ENCODE peak calls at places on chromosomes 11 and 22, in seven cellular contexts. P is astrocyte of the spinal cord, M is kidney epithelial cell, S is foreskin fibroblast, K is HFF-Myc, T is IMR-90, X is fibroblast of the aortic adventitia. Y is an unnamed sample.

GRCh38 chr11:103652013-103652412 is 384.4 kb upstream of the DDI1 start:
- DNase-seq in K (no peak), T (peak), P (peak), M (no peak), X (peak), S (peak), Y (no peak)

GRCh38 chr11:95147364-95147905 is 57.8 kb downstream of the ENDOD1 start:
- DNase-seq in P (peak), M (peak), X (peak), K (peak), S (peak), T (peak), Y (peak)

GRCh38 chr11:79087238-79087956 is 353.4 kb downstream of the TENM4 start:
- DNase-seq in P (peak), S (peak), K (peak), M (peak), X (peak), T (peak), Y (peak)

GRCh38 chr11:80505771-80506170 is 1064.9 kb upstream of the TENM4 start:
- DNase-seq in X (no peak), S (no peak), K (no peak), M (no peak), P (no peak), T (no peak), Y (no peak)

GRCh38 chr11:88266919-88267318 is 70.6 kb downstream of the CTSC start:
- DNase-seq in X (no peak), P (no peak), M (no peak), K (no peak), T (no peak), S (no peak), Y (no peak)

GRCh38 chr11:93921695-93922468 is 71.5 kb upstream of the VSTM5 start:
- DNase-seq in K (peak), T (peak), P (peak), S (peak), X (peak), M (no peak), Y (no peak)

GRCh38 chr11:69878927-69879733 is 59.9 kb upstream of the FGF3 start:
- DNase-seq in K (no peak), M (no peak), P (no peak), T (no peak), X (no peak), S (no peak), Y (no peak)

GRCh38 chr11:93712678-93713077 is 28.6 kb downstream of the TAF1D start:
- DNase-seq in P (no peak), K (no peak), M (no peak), T (no peak), X (no peak), S (no peak), Y (no peak)

GRCh38 chr11:3827434-3828186 is 13.1 kb downstream of the RHOG start:
- DNase-seq in S (no peak), T (no peak), K (no peak), P (no peak), X (no peak), M (no peak), Y (no peak)

GRCh38 chr11:123111465-123111864 is 49.5 kb upstream of the HSPA8 start:
- DNase-seq in K (no peak), S (peak), M (no peak), P (peak), X (peak), T (peak), Y (no peak)

GRCh38 chr11:34449013-34449412 is 10.3 kb downstream of the CAT start:
- DNase-seq in X (no peak), P (peak), K (no peak), T (no peak), M (peak), S (no peak), Y (no peak)

GRCh38 chr22:50683994-50684371 is 11.4 kb downstream of the SHANK3 start:
- DNase-seq in S (no peak), M (no peak), X (no peak), P (no peak), T (no peak), K (no peak), Y (no peak)

GRCh38 chr11:26753738-26754504 is 32.1 kb upstream of the SLC5A12 start:
- DNase-seq in X (peak), T (peak), S (peak), K (peak), M (no peak), P (peak), Y (peak)

GRCh38 chr11:96448225-96448624 is 58.4 kb downstream of the JRKL start:
- DNase-seq in T (no peak), S (no peak), K (no peak), P (no peak), M (no peak), X (no peak), Y (no peak)

GRCh38 chr11:14310696-14311095 is 48.3 kb downstream of the RRAS2 start:
- DNase-seq in T (peak), M (no peak), S (peak), K (peak), P (no peak), X (peak), Y (peak)

GRCh38 chr11:59767212-59767611 is 12.0 kb downstream of the STX3 start:
- DNase-seq in K (no peak), M (no peak), X (peak), T (no peak), P (no peak), S (no peak), Y (no peak)

GRCh38 chr11:66489636-66490035 is 9.4 kb downstream of the DPP3 start:
- DNase-seq in P (no peak), S (no peak), M (no peak), T (no peak), K (no peak), X (no peak), Y (no peak)

GRCh38 chr22:19504900-19505734 is 19.1 kb downstream of the CLDN5 start:
- DNase-seq in P (no peak), T (no peak), S (no peak), K (no peak), M (no peak), X (no peak), Y (no peak)

GRCh38 chr22:39284142-39284980 is 35.1 kb downstream of the RPL3 start:
- DNase-seq in T (no peak), P (no peak), K (no peak), X (no peak), M (no peak), S (no peak), Y (no peak)

GRCh38 chr22:39284983-39285382 is 34.4 kb downstream of the RPL3 start:
- DNase-seq in M (no peak), K (no peak), S (no peak), P (no peak), T (no peak), X (no peak), Y (no peak)

GRCh38 chr22:39281126-39281525 is 36.3 kb upstream of the PDGFB start:
- DNase-seq in S (no peak), X (no peak), P (no peak), K (no peak), T (no peak), M (no peak), Y (no peak)

GRCh38 chr22:39282642-39283311 is 36.6 kb downstream of the RPL3 start:
- DNase-seq in T (no peak), X (no peak), P (no peak), S (no peak), M (no peak), K (no peak), Y (no peak)

DNA sequence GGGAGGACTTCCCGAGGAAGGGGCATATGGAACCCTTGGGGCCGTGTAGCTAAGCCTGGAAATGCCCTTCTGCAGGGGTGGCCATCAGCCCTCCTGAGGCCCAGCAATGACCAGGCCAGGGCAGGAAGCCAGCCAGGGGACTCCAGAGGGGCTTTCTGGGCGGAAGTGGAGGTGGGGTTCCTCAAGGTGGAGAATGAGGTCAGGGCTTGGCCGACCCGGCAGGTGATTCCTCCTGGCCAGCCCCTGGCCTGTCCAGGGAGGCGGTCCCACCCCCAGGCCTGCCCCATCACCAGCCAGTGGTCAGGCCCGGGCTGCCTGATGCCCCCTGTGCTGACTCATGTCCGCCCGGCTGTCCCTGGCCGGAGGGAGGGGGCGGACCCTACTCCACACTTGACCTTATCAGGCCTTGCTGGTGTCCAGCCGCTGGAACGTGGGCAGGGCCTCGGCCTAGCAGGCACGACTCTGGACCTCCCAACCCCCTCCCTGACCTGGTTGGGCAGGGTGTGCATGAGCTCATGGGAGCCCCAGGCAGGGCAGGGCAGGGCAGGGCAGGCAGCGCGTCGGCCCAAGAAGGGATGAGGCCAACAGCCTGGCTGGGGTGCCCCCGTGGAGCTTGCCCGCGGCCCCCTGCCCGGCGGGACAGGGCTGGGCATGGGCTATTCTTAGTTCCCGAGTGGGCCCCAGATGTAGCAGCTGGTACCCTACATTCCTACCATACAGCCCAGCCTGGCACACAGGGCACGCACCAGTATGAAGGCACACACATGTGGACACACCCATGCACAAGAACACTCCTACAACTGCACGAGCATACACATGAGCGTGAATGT is 35.9 kb downstream of the RPL3 start:
- DNase-seq in M (no peak), K (no peak), S (no peak), X (no peak), P (no peak), T (peak), Y (no peak)
- TF ChIP-seq CTCF in M (no peak), K (no peak), S (no peak), X (no peak), P (no peak), T (no peak), Y (no peak)

DNA sequence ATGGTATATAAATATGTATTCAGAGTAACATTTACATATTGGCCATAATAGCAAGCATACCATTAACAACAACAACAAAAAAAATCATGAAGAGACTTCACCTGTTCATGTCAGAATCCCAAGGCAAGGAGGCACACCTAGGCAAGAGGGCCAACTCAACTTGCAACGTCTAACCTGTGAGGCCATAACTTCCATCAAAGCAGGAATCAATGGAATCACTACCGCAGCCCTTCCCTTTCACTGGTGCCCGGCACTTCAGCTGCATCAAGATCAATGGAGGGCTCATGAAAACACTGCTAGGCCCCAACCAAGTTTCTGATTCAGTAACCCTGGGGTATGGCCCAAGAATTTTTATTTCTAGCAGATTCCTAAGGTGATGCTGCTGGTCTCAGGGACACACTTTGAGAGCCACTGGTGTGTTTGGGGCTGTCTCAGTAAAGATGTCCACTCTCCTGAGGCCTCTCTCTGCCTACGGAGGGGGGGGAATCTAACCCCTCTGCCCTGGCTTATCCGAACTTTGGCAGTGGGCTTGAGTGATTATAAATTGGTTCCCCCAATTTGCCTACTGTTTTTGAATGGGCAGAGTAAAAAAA is 8.0 kb downstream of the ZFTA start:
- DNase-seq in X (no peak), T (no peak), K (no peak), P (no peak), S (no peak), M (no peak), Y (no peak)
- H3K4me3 ChIP-seq in X (no peak), T (no peak), K (no peak), P (no peak), S (no peak), M (no peak), Y (no peak)

GRCh38 chr11:1953489-1954284 is 6.6 kb downstream of the MRPL23 start:
- DNase-seq in M (no peak), P (no peak), S (no peak), T (no peak), K (no peak), X (no peak), Y (no peak)
- TF ChIP-seq CTCF in M (no peak), P (no peak), S (no peak), T (no peak), K (no peak), X (no peak), Y (no peak)

DNA sequence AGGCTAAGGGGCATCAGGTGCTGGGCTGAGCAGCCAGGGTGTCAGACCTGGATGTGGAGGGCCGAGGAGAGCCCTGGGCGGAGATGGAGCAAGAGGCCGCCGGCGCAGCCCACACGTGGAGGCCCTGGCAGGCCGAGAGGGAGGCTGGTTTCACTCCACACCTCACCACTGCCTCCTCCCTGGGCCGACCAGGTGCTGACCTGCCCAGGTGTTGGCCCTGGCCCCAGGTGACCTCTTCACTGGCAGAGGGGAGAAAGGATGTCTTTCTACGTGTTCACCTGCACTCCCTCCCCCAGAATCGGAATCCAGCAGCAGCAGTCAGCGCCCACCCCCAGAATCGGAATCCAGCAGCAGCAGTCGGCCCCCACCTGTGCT is 781 bp downstream of the ANO9 start:
- DNase-seq in K (no peak), S (no peak), X (no peak), M (no peak), P (no peak), T (no peak), Y (no peak)
- H3K4me3 ChIP-seq in K (no peak), S (no peak), X (no peak), M (peak), P (no peak), T (no peak), Y (no peak)

GRCh38 chr11:21810650-21811049 is 382.2 kb upstream of the ANO5 start:
- DNase-seq in K (no peak), P (no peak), T (no peak), M (no peak), X (no peak), S (no peak), Y (no peak)

GRCh38 chr11:21814169-21814568 is 378.7 kb upstream of the ANO5 start:
- DNase-seq in X (peak), K (no peak), M (no peak), S (no peak), T (no peak), P (peak), Y (no peak)

GRCh38 chr11:21806508-21806907 is 386.4 kb upstream of the ANO5 start:
- DNase-seq in K (no peak), M (no peak), S (no peak), X (no peak), P (no peak), T (no peak), Y (no peak)

GRCh38 chr11:21806982-21807749 is 385.7 kb upstream of the ANO5 start:
- DNase-seq in M (no peak), P (no peak), X (no peak), T (no peak), S (no peak), K (no peak), Y (no peak)

DNA sequence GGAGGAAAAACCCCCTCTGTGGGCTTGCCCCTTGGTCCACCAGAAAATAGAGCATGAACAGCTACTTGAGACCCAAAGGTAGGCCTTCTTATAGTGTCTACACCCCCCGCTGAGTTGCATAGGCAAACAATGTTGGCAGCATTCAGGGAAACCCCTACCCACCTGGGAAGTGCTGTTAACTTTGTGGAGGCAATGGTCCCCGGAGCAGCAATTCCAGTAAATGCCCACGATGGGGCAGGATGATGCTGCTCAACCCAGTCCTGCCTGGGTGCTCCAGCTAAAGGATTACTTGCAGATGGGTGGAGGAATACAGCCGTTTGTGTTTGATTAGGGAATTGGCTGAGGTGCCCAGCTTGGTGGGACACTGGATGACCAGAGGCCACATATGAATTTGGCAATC is 381.3 kb upstream of the ANO5 start:
- DNase-seq in T (no peak), P (no peak), M (no peak), S (no peak), X (no peak), K (no peak), Y (no peak)
- TF ChIP-seq CTCF in T (no peak), P (no peak), M (no peak), S (no peak), X (no peak), K (no peak), Y (no peak)

DNA sequence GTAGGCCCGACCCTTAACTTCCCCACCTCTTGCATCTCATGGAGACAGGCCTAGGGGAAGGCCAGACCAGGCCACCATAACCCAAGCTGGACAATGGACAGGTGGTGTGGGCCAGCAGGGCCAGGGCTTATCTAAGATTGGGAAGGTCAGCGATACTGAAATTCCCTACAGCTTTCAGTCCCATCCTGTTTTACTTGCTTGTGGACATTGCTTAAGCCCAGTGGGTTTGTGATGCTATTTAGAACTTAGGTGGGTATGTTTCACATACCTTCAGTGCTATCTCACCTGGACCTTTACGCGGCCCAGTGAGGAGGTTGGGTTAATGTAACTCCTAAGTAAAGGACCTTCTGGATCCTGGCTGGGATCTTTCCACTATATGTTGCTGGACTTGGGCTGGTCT is 1.7 kb downstream of the FADS2 start:
- DNase-seq in P (no peak), K (no peak), M (no peak), T (no peak), X (no peak), S (no peak), Y (no peak)
- H3K4me3 ChIP-seq in P (peak), K (peak), M (peak), T (no peak), X (peak), S (peak), Y (no peak)

GRCh38 chr11:19160839-19161238 is 40.9 kb downstream of the CSRP3 start:
- DNase-seq in M (no peak), S (no peak), P (no peak), X (peak), K (no peak), T (no peak), Y (no peak)
- TF ChIP-seq CTCF in M (no peak), S (no peak), P (no peak), X (no peak), K (no peak), T (no peak), Y (no peak)

GRCh38 chr22:44928711-44929347 is 81.0 kb downstream of the PHF21B start:
- DNase-seq in P (no peak), S (no peak), X (no peak), T (no peak), K (no peak), M (no peak), Y (no peak)
- H3K4me3 ChIP-seq in P (no peak), S (no peak), X (no peak), T (no peak), K (no peak), M (no peak), Y (no peak)

Y was measured in AG09309.